ENCODE peak calls at places on chromosomes 2 and 18, in ten cellular contexts. L is adrenal gland; H is tibial artery; Q is lower lobe of right lung; W is retina; V is GM12891; O is activated CD8-positive, alpha-beta T cell treated with anti-CD3 and anti-CD28 coated beads, Interleukin-2, amount 10 ng/mL, durations not matched to agents 7 days and 5 days; J is heart right ventricle; Y is myocyte; B is H54. D is an unnamed sample.

GRCh38 chr2:42755161-42755900 is 8.6 kb downstream of the OXER1 start:
- DNase-seq in Y (no peak), Q (no peak), J (no peak), O (no peak), H (no peak), W (no peak), V (no peak), L (no peak), B (no peak), D (no peak)

GRCh38 chr2:64624108-64624610 is 29.6 kb downstream of the SERTAD2 start:
- DNase-seq in V (no peak), W (no peak), O (no peak), Y (no peak), B (no peak), H (no peak), Q (no peak), L (peak), J (no peak), D (no peak)

GRCh38 chr18:13280066-13280795 is 61.7 kb downstream of the LDLRAD4 start:
- DNase-seq in V (no peak), O (no peak), B (no peak), Q (no peak), H (no peak), Y (no peak), J (no peak), W (no peak), L (no peak), D (no peak)

GRCh38 chr2:235951980-235952379 is 216.2 kb downstream of the GBX2 start:
- DNase-seq in O (peak), J (no peak), H (no peak), L (no peak), B (no peak), W (no peak), V (no peak), Y (no peak), Q (no peak), D (no peak)

GRCh38 chr2:11420190-11420589 is 45.8 kb downstream of the E2F6 start:
- DNase-seq in J (no peak), W (no peak), H (no peak), L (no peak), Q (no peak), O (no peak), Y (no peak), B (no peak), V (no peak), D (no peak)

GRCh38 chr2:8583400-8584173 is 98.3 kb upstream of the ID2 start:
- DNase-seq in W (peak), B (no peak), Q (peak), H (peak), J (peak), V (peak), Y (no peak), L (peak), O (peak), D (peak)

GRCh38 chr2:239259173-239259572 is 141.6 kb downstream of the HDAC4 start:
- DNase-seq in H (peak), J (no peak), L (no peak), O (peak), B (no peak), Y (no peak), Q (no peak), W (no peak), V (no peak), D (no peak)

GRCh38 chr2:18273205-18273604 is 287.2 kb downstream of the RDH14 start:
- DNase-seq in J (no peak), V (no peak), Y (no peak), W (no peak), L (no peak), Q (no peak), H (no peak), B (no peak), O (no peak), D (no peak)

GRCh38 chr2:231387904-231388724 is 7.4 kb upstream of the B3GNT7 start:
- DNase-seq in W (no peak), H (no peak), V (no peak), O (no peak), J (peak), Y (peak), Q (peak), B (peak), L (peak), D (peak)

GRCh38 chr2:120871016-120871635 is 135.5 kb downstream of the GLI2 start:
- DNase-seq in B (no peak), J (no peak), Q (peak), Y (no peak), V (no peak), L (no peak), W (no peak), H (no peak), O (no peak), D (no peak)

GRCh38 chr2:218984239-218985020 is 554 bp downstream of the FEV start:
- DNase-seq in B (no peak), L (peak), Q (no peak), W (no peak), V (peak), Y (no peak), O (no peak), H (no peak), J (no peak), D (no peak)

GRCh38 chr2:85768713-85769112 is 14.9 kb downstream of the ATOH8 start:
- DNase-seq in Q (no peak), V (no peak), W (no peak), L (peak), B (no peak), O (no peak), Y (no peak), H (peak), J (peak), D (peak)

GRCh38 chr18:28175930-28176673 is 828 bp downstream of the CDH2 start:
- DNase-seq in O (no peak), B (peak), L (peak), V (no peak), H (no peak), Y (peak), W (peak), Q (no peak), J (peak), D (peak)

GRCh38 chr2:170512271-170512670 is 202.9 kb upstream of the SP5 start:
- DNase-seq in J (no peak), L (no peak), Y (peak), O (no peak), W (peak), H (no peak), V (no peak), Q (no peak), B (no peak), D (no peak)

GRCh38 chr18:27109403-27109802 is 75.7 kb downstream of the CHST9 start:
- DNase-seq in Y (no peak), J (no peak), B (no peak), H (no peak), L (no peak), W (peak), Q (no peak), V (no peak), O (no peak), D (peak)

GRCh38 chr2:222754324-222754723 is 82.9 kb downstream of the MOGAT1 start:
- DNase-seq in J (no peak), L (no peak), H (no peak), V (no peak), W (no peak), B (no peak), Q (no peak), Y (no peak), O (no peak), D (no peak)

GRCh38 chr2:10448646-10449480 is 736 bp upstream of the ODC1 start:
- DNase-seq in H (peak), L (peak), Y (peak), O (peak), Q (peak), J (peak), V (peak), B (no peak), W (peak), D (peak)

GRCh38 chr2:126779286-126779605 is 119.4 kb upstream of the TEX51 start:
- DNase-seq in O (no peak), Q (no peak), V (no peak), Y (no peak), L (no peak), B (no peak), J (no peak), H (peak), W (no peak), D (no peak)

GRCh38 chr2:30252723-30253688 is 21.7 kb downstream of the LBH start:
- DNase-seq in L (peak), J (peak), V (no peak), Q (no peak), O (peak), W (peak), B (no peak), H (peak), Y (peak), D (peak)

GRCh38 chr2:106864051-106864450 is 21.9 kb downstream of the ST6GAL2 start:
- DNase-seq in W (no peak), H (no peak), O (no peak), L (no peak), Q (no peak), Y (no peak), J (no peak), V (no peak), B (no peak), D (no peak)

GRCh38 chr2:29767606-29768335 is 153.6 kb downstream of the ALK start:
- DNase-seq in Y (peak), Q (no peak), B (no peak), J (no peak), W (no peak), V (no peak), O (no peak), L (no peak), H (no peak), D (no peak)

GRCh38 chr18:74445585-74445984 is 11.5 kb downstream of the DIPK1C start:
- DNase-seq in Q (no peak), J (no peak), H (peak), L (no peak), V (no peak), B (no peak), W (no peak), Y (no peak), O (no peak), D (no peak)

GRCh38 chr2:233814063-233814435 is 35.9 kb downstream of the MROH2A start:
- DNase-seq in Q (no peak), H (no peak), J (no peak), L (no peak), Y (no peak), O (no peak), V (no peak), W (no peak), B (peak), D (no peak)